ENCODE peak calls at places on chromosomes 3 and 15, in eight cellular contexts. One of them, this sample, is unnamed.

GRCh38 chr3:170911051-170911450 is 2.6 kb upstream of the EIF5A2 start:
- DNase-seq in bronchial epithelial cell: no peak
- DNase-seq in HT-29: no peak
- DNase-seq in activated T-helper 1 cell treated with Interleukin-2 at 50 U/mL for 16 hours: no peak
- DNase-seq in stimulated activated effector memory CD8-positive, alpha-beta T cell treated with anti-CD3 and anti-CD28 coated beads, Interleukin-12 subunit alpha, Interleukin-12 subunit beta, amount 100 ng/mL, for 72 hours: no peak
- DNase-seq in Caki2: no peak
- DNase-seq in activated T-cell treated with anti-CD3 and anti-CD28 coated beads, Interleukin-2, amount 50 U/mL, for 72 hours: no peak
- DNase-seq in heart left ventricle: no peak
- DNase-seq in this sample: no peak

GRCh38 chr3:52399593-52399992 is 45.3 kb downstream of the SEMA3G start:
- DNase-seq in bronchial epithelial cell: no peak
- DNase-seq in HT-29: no peak
- DNase-seq in activated T-helper 1 cell treated with Interleukin-2 at 50 U/mL for 16 hours: no peak
- DNase-seq in stimulated activated effector memory CD8-positive, alpha-beta T cell treated with anti-CD3 and anti-CD28 coated beads, Interleukin-12 subunit alpha, Interleukin-12 subunit beta, amount 100 ng/mL, for 72 hours: no peak
- DNase-seq in Caki2: no peak
- DNase-seq in activated T-cell treated with anti-CD3 and anti-CD28 coated beads, Interleukin-2, amount 50 U/mL, for 72 hours: no peak
- DNase-seq in heart left ventricle: no peak
- DNase-seq in this sample: no peak

GRCh38 chr15:74635228-74635627 is 19.6 kb downstream of the CLK3 start:
- DNase-seq in bronchial epithelial cell: peak
- DNase-seq in HT-29: peak
- DNase-seq in activated T-helper 1 cell treated with Interleukin-2 at 50 U/mL for 16 hours: peak
- DNase-seq in stimulated activated effector memory CD8-positive, alpha-beta T cell treated with anti-CD3 and anti-CD28 coated beads, Interleukin-12 subunit alpha, Interleukin-12 subunit beta, amount 100 ng/mL, for 72 hours: peak
- DNase-seq in Caki2: peak
- DNase-seq in activated T-cell treated with anti-CD3 and anti-CD28 coated beads, Interleukin-2, amount 50 U/mL, for 72 hours: peak
- DNase-seq in heart left ventricle: no peak
- DNase-seq in this sample: peak

GRCh38 chr3:46995901-46996562 is 16.6 kb downstream of the NBEAL2 start:
- DNase-seq in bronchial epithelial cell: no peak
- DNase-seq in HT-29: no peak
- DNase-seq in activated T-helper 1 cell treated with Interleukin-2 at 50 U/mL for 16 hours: no peak
- DNase-seq in stimulated activated effector memory CD8-positive, alpha-beta T cell treated with anti-CD3 and anti-CD28 coated beads, Interleukin-12 subunit alpha, Interleukin-12 subunit beta, amount 100 ng/mL, for 72 hours: no peak
- DNase-seq in Caki2: no peak
- DNase-seq in activated T-cell treated with anti-CD3 and anti-CD28 coated beads, Interleukin-2, amount 50 U/mL, for 72 hours: no peak
- DNase-seq in heart left ventricle: no peak
- DNase-seq in this sample: no peak

GRCh38 chr15:74222705-74223104 is 13.4 kb upstream of the CCDC33 start:
- DNase-seq in bronchial epithelial cell: no peak
- DNase-seq in HT-29: no peak
- DNase-seq in activated T-helper 1 cell treated with Interleukin-2 at 50 U/mL for 16 hours: no peak
- DNase-seq in stimulated activated effector memory CD8-positive, alpha-beta T cell treated with anti-CD3 and anti-CD28 coated beads, Interleukin-12 subunit alpha, Interleukin-12 subunit beta, amount 100 ng/mL, for 72 hours: no peak
- DNase-seq in Caki2: no peak
- DNase-seq in activated T-cell treated with anti-CD3 and anti-CD28 coated beads, Interleukin-2, amount 50 U/mL, for 72 hours: no peak
- DNase-seq in heart left ventricle: no peak
- DNase-seq in this sample: no peak

GRCh38 chr3:11434017-11434526 is 161.9 kb downstream of the ATG7 start:
- DNase-seq in bronchial epithelial cell: peak
- DNase-seq in HT-29: no peak
- DNase-seq in activated T-helper 1 cell treated with Interleukin-2 at 50 U/mL for 16 hours: no peak
- DNase-seq in stimulated activated effector memory CD8-positive, alpha-beta T cell treated with anti-CD3 and anti-CD28 coated beads, Interleukin-12 subunit alpha, Interleukin-12 subunit beta, amount 100 ng/mL, for 72 hours: no peak
- DNase-seq in Caki2: no peak
- DNase-seq in activated T-cell treated with anti-CD3 and anti-CD28 coated beads, Interleukin-2, amount 50 U/mL, for 72 hours: no peak
- DNase-seq in heart left ventricle: peak
- DNase-seq in this sample: no peak

GRCh38 chr3:142828703-142829304 is 60.1 kb downstream of the PCOLCE2 start:
- DNase-seq in bronchial epithelial cell: peak
- DNase-seq in HT-29: peak
- DNase-seq in activated T-helper 1 cell treated with Interleukin-2 at 50 U/mL for 16 hours: peak
- DNase-seq in stimulated activated effector memory CD8-positive, alpha-beta T cell treated with anti-CD3 and anti-CD28 coated beads, Interleukin-12 subunit alpha, Interleukin-12 subunit beta, amount 100 ng/mL, for 72 hours: peak
- DNase-seq in Caki2: peak
- DNase-seq in activated T-cell treated with anti-CD3 and anti-CD28 coated beads, Interleukin-2, amount 50 U/mL, for 72 hours: peak
- DNase-seq in heart left ventricle: peak
- DNase-seq in this sample: peak

GRCh38 chr3:16587703-16588070 is 17.5 kb downstream of the DAZL start:
- DNase-seq in bronchial epithelial cell: no peak
- DNase-seq in HT-29: no peak
- DNase-seq in activated T-helper 1 cell treated with Interleukin-2 at 50 U/mL for 16 hours: no peak
- DNase-seq in stimulated activated effector memory CD8-positive, alpha-beta T cell treated with anti-CD3 and anti-CD28 coated beads, Interleukin-12 subunit alpha, Interleukin-12 subunit beta, amount 100 ng/mL, for 72 hours: no peak
- DNase-seq in Caki2: no peak
- DNase-seq in activated T-cell treated with anti-CD3 and anti-CD28 coated beads, Interleukin-2, amount 50 U/mL, for 72 hours: no peak
- DNase-seq in heart left ventricle: no peak
- DNase-seq in this sample: no peak

GRCh38 chr3:116444819-116445290 is 432 bp downstream of the LSAMP start:
- DNase-seq in bronchial epithelial cell: no peak
- DNase-seq in HT-29: no peak
- DNase-seq in activated T-helper 1 cell treated with Interleukin-2 at 50 U/mL for 16 hours: no peak
- DNase-seq in stimulated activated effector memory CD8-positive, alpha-beta T cell treated with anti-CD3 and anti-CD28 coated beads, Interleukin-12 subunit alpha, Interleukin-12 subunit beta, amount 100 ng/mL, for 72 hours: no peak
- DNase-seq in Caki2: no peak
- DNase-seq in activated T-cell treated with anti-CD3 and anti-CD28 coated beads, Interleukin-2, amount 50 U/mL, for 72 hours: no peak
- DNase-seq in heart left ventricle: no peak
- DNase-seq in this sample: no peak

GRCh38 chr3:3200632-3201212 is 21.2 kb upstream of the CRBN start:
- DNase-seq in bronchial epithelial cell: peak
- DNase-seq in HT-29: peak
- DNase-seq in activated T-helper 1 cell treated with Interleukin-2 at 50 U/mL for 16 hours: no peak
- DNase-seq in stimulated activated effector memory CD8-positive, alpha-beta T cell treated with anti-CD3 and anti-CD28 coated beads, Interleukin-12 subunit alpha, Interleukin-12 subunit beta, amount 100 ng/mL, for 72 hours: no peak
- DNase-seq in Caki2: peak
- DNase-seq in activated T-cell treated with anti-CD3 and anti-CD28 coated beads, Interleukin-2, amount 50 U/mL, for 72 hours: peak
- DNase-seq in heart left ventricle: no peak
- DNase-seq in this sample: peak

GRCh38 chr15:88956263-88956662 is 43.1 kb upstream of the MFGE8 start:
- DNase-seq in bronchial epithelial cell: no peak
- DNase-seq in HT-29: no peak
- DNase-seq in activated T-helper 1 cell treated with Interleukin-2 at 50 U/mL for 16 hours: no peak
- DNase-seq in stimulated activated effector memory CD8-positive, alpha-beta T cell treated with anti-CD3 and anti-CD28 coated beads, Interleukin-12 subunit alpha, Interleukin-12 subunit beta, amount 100 ng/mL, for 72 hours: no peak
- DNase-seq in Caki2: no peak
- DNase-seq in activated T-cell treated with anti-CD3 and anti-CD28 coated beads, Interleukin-2, amount 50 U/mL, for 72 hours: no peak
- DNase-seq in heart left ventricle: no peak
- DNase-seq in this sample: no peak

GRCh38 chr3:177005718-177006405 is 191.4 kb downstream of the TBL1XR1 start:
- DNase-seq in bronchial epithelial cell: no peak
- DNase-seq in HT-29: no peak
- DNase-seq in activated T-helper 1 cell treated with Interleukin-2 at 50 U/mL for 16 hours: no peak
- DNase-seq in stimulated activated effector memory CD8-positive, alpha-beta T cell treated with anti-CD3 and anti-CD28 coated beads, Interleukin-12 subunit alpha, Interleukin-12 subunit beta, amount 100 ng/mL, for 72 hours: no peak
- DNase-seq in Caki2: no peak
- DNase-seq in activated T-cell treated with anti-CD3 and anti-CD28 coated beads, Interleukin-2, amount 50 U/mL, for 72 hours: no peak
- DNase-seq in heart left ventricle: no peak
- DNase-seq in this sample: no peak

GRCh38 chr15:64337761-64338160 is 18.2 kb downstream of the CSNK1G1 start:
- DNase-seq in bronchial epithelial cell: peak
- DNase-seq in HT-29: no peak
- DNase-seq in activated T-helper 1 cell treated with Interleukin-2 at 50 U/mL for 16 hours: no peak
- DNase-seq in stimulated activated effector memory CD8-positive, alpha-beta T cell treated with anti-CD3 and anti-CD28 coated beads, Interleukin-12 subunit alpha, Interleukin-12 subunit beta, amount 100 ng/mL, for 72 hours: no peak
- DNase-seq in Caki2: no peak
- DNase-seq in activated T-cell treated with anti-CD3 and anti-CD28 coated beads, Interleukin-2, amount 50 U/mL, for 72 hours: no peak
- DNase-seq in heart left ventricle: no peak
- DNase-seq in this sample: no peak

GRCh38 chr15:86004061-86004460 is 75.6 kb upstream of the AGBL1 start:
- DNase-seq in bronchial epithelial cell: no peak
- DNase-seq in HT-29: no peak
- DNase-seq in activated T-helper 1 cell treated with Interleukin-2 at 50 U/mL for 16 hours: no peak
- DNase-seq in stimulated activated effector memory CD8-positive, alpha-beta T cell treated with anti-CD3 and anti-CD28 coated beads, Interleukin-12 subunit alpha, Interleukin-12 subunit beta, amount 100 ng/mL, for 72 hours: no peak
- DNase-seq in Caki2: no peak
- DNase-seq in activated T-cell treated with anti-CD3 and anti-CD28 coated beads, Interleukin-2, amount 50 U/mL, for 72 hours: no peak
- DNase-seq in heart left ventricle: no peak
- DNase-seq in this sample: no peak

GRCh38 chr3:32283304-32283703 is 44.8 kb downstream of the CMTM8 start:
- DNase-seq in bronchial epithelial cell: no peak
- DNase-seq in HT-29: no peak
- DNase-seq in activated T-helper 1 cell treated with Interleukin-2 at 50 U/mL for 16 hours: no peak
- DNase-seq in stimulated activated effector memory CD8-positive, alpha-beta T cell treated with anti-CD3 and anti-CD28 coated beads, Interleukin-12 subunit alpha, Interleukin-12 subunit beta, amount 100 ng/mL, for 72 hours: no peak
- DNase-seq in Caki2: no peak
- DNase-seq in activated T-cell treated with anti-CD3 and anti-CD28 coated beads, Interleukin-2, amount 50 U/mL, for 72 hours: no peak
- DNase-seq in heart left ventricle: peak
- DNase-seq in this sample: peak

GRCh38 chr3:174862666-174863065 is 3.5 kb downstream of the NAALADL2 start:
- DNase-seq in bronchial epithelial cell: no peak
- DNase-seq in HT-29: no peak
- DNase-seq in activated T-helper 1 cell treated with Interleukin-2 at 50 U/mL for 16 hours: no peak
- DNase-seq in stimulated activated effector memory CD8-positive, alpha-beta T cell treated with anti-CD3 and anti-CD28 coated beads, Interleukin-12 subunit alpha, Interleukin-12 subunit beta, amount 100 ng/mL, for 72 hours: no peak
- DNase-seq in Caki2: no peak
- DNase-seq in activated T-cell treated with anti-CD3 and anti-CD28 coated beads, Interleukin-2, amount 50 U/mL, for 72 hours: no peak
- DNase-seq in heart left ventricle: no peak
- DNase-seq in this sample: no peak

GRCh38 chr3:25527796-25528195 is 99.7 kb downstream of the RARB start:
- DNase-seq in bronchial epithelial cell: no peak
- DNase-seq in HT-29: no peak
- DNase-seq in activated T-helper 1 cell treated with Interleukin-2 at 50 U/mL for 16 hours: no peak
- DNase-seq in stimulated activated effector memory CD8-positive, alpha-beta T cell treated with anti-CD3 and anti-CD28 coated beads, Interleukin-12 subunit alpha, Interleukin-12 subunit beta, amount 100 ng/mL, for 72 hours: no peak
- DNase-seq in Caki2: no peak
- DNase-seq in activated T-cell treated with anti-CD3 and anti-CD28 coated beads, Interleukin-2, amount 50 U/mL, for 72 hours: no peak
- DNase-seq in heart left ventricle: no peak
- DNase-seq in this sample: no peak

GRCh38 chr15:97171556-97171955 is 788.9 kb upstream of the ARRDC4 start:
- DNase-seq in bronchial epithelial cell: no peak
- DNase-seq in HT-29: no peak
- DNase-seq in activated T-helper 1 cell treated with Interleukin-2 at 50 U/mL for 16 hours: no peak
- DNase-seq in stimulated activated effector memory CD8-positive, alpha-beta T cell treated with anti-CD3 and anti-CD28 coated beads, Interleukin-12 subunit alpha, Interleukin-12 subunit beta, amount 100 ng/mL, for 72 hours: no peak
- DNase-seq in Caki2: no peak
- DNase-seq in activated T-cell treated with anti-CD3 and anti-CD28 coated beads, Interleukin-2, amount 50 U/mL, for 72 hours: no peak
- DNase-seq in heart left ventricle: no peak
- DNase-seq in this sample: no peak

GRCh38 chr15:39165026-39165706 is 415.7 kb upstream of the THBS1 start:
- DNase-seq in bronchial epithelial cell: no peak
- DNase-seq in HT-29: no peak
- DNase-seq in activated T-helper 1 cell treated with Interleukin-2 at 50 U/mL for 16 hours: no peak
- DNase-seq in stimulated activated effector memory CD8-positive, alpha-beta T cell treated with anti-CD3 and anti-CD28 coated beads, Interleukin-12 subunit alpha, Interleukin-12 subunit beta, amount 100 ng/mL, for 72 hours: no peak
- DNase-seq in Caki2: no peak
- DNase-seq in activated T-cell treated with anti-CD3 and anti-CD28 coated beads, Interleukin-2, amount 50 U/mL, for 72 hours: no peak
- DNase-seq in heart left ventricle: no peak
- DNase-seq in this sample: no peak

GRCh38 chr3:99919694-99920093 is 102.0 kb downstream of the CMSS1 start:
- DNase-seq in bronchial epithelial cell: no peak
- DNase-seq in HT-29: no peak
- DNase-seq in activated T-helper 1 cell treated with Interleukin-2 at 50 U/mL for 16 hours: no peak
- DNase-seq in stimulated activated effector memory CD8-positive, alpha-beta T cell treated with anti-CD3 and anti-CD28 coated beads, Interleukin-12 subunit alpha, Interleukin-12 subunit beta, amount 100 ng/mL, for 72 hours: no peak
- DNase-seq in Caki2: no peak
- DNase-seq in activated T-cell treated with anti-CD3 and anti-CD28 coated beads, Interleukin-2, amount 50 U/mL, for 72 hours: no peak
- DNase-seq in heart left ventricle: no peak
- DNase-seq in this sample: no peak

GRCh38 chr3:170553788-170554620 is 31.9 kb downstream of the SLC7A14 start:
- DNase-seq in bronchial epithelial cell: no peak
- DNase-seq in HT-29: no peak
- DNase-seq in activated T-helper 1 cell treated with Interleukin-2 at 50 U/mL for 16 hours: no peak
- DNase-seq in stimulated activated effector memory CD8-positive, alpha-beta T cell treated with anti-CD3 and anti-CD28 coated beads, Interleukin-12 subunit alpha, Interleukin-12 subunit beta, amount 100 ng/mL, for 72 hours: no peak
- DNase-seq in Caki2: no peak
- DNase-seq in activated T-cell treated with anti-CD3 and anti-CD28 coated beads, Interleukin-2, amount 50 U/mL, for 72 hours: no peak
- DNase-seq in heart left ventricle: no peak
- DNase-seq in this sample: no peak

GRCh38 chr3:156638271-156638670 is 36.1 kb upstream of the TIPARP start:
- DNase-seq in bronchial epithelial cell: no peak
- DNase-seq in HT-29: peak
- DNase-seq in activated T-helper 1 cell treated with Interleukin-2 at 50 U/mL for 16 hours: no peak
- DNase-seq in stimulated activated effector memory CD8-positive, alpha-beta T cell treated with anti-CD3 and anti-CD28 coated beads, Interleukin-12 subunit alpha, Interleukin-12 subunit beta, amount 100 ng/mL, for 72 hours: no peak
- DNase-seq in Caki2: no peak
- DNase-seq in activated T-cell treated with anti-CD3 and anti-CD28 coated beads, Interleukin-2, amount 50 U/mL, for 72 hours: no peak
- DNase-seq in heart left ventricle: no peak
- DNase-seq in this sample: no peak

GRCh38 chr15:75309711-75310110 is 26.2 kb upstream of the COMMD4 start:
- DNase-seq in bronchial epithelial cell: no peak
- DNase-seq in HT-29: no peak
- DNase-seq in activated T-helper 1 cell treated with Interleukin-2 at 50 U/mL for 16 hours: no peak
- DNase-seq in stimulated activated effector memory CD8-positive, alpha-beta T cell treated with anti-CD3 and anti-CD28 coated beads, Interleukin-12 subunit alpha, Interleukin-12 subunit beta, amount 100 ng/mL, for 72 hours: no peak
- DNase-seq in Caki2: no peak
- DNase-seq in activated T-cell treated with anti-CD3 and anti-CD28 coated beads, Interleukin-2, amount 50 U/mL, for 72 hours: no peak
- DNase-seq in heart left ventricle: no peak
- DNase-seq in this sample: no peak

GRCh38 chr3:184117649-184118048 is 17.5 kb upstream of the EIF2B5 start:
- DNase-seq in bronchial epithelial cell: peak
- DNase-seq in HT-29: peak
- DNase-seq in activated T-helper 1 cell treated with Interleukin-2 at 50 U/mL for 16 hours: no peak
- DNase-seq in stimulated activated effector memory CD8-positive, alpha-beta T cell treated with anti-CD3 and anti-CD28 coated beads, Interleukin-12 subunit alpha, Interleukin-12 subunit beta, amount 100 ng/mL, for 72 hours: no peak
- DNase-seq in Caki2: no peak
- DNase-seq in activated T-cell treated with anti-CD3 and anti-CD28 coated beads, Interleukin-2, amount 50 U/mL, for 72 hours: no peak
- DNase-seq in heart left ventricle: no peak
- DNase-seq in this sample: no peak

GRCh38 chr15:37199546-37199945 is 99.2 kb upstream of the MEIS2 start:
- DNase-seq in bronchial epithelial cell: no peak
- DNase-seq in HT-29: no peak
- DNase-seq in activated T-helper 1 cell treated with Interleukin-2 at 50 U/mL for 16 hours: no peak
- DNase-seq in stimulated activated effector memory CD8-positive, alpha-beta T cell treated with anti-CD3 and anti-CD28 coated beads, Interleukin-12 subunit alpha, Interleukin-12 subunit beta, amount 100 ng/mL, for 72 hours: no peak
- DNase-seq in Caki2: no peak
- DNase-seq in activated T-cell treated with anti-CD3 and anti-CD28 coated beads, Interleukin-2, amount 50 U/mL, for 72 hours: no peak
- DNase-seq in heart left ventricle: no peak
- DNase-seq in this sample: no peak

GRCh38 chr3:50177346-50177745 is 14.1 kb upstream of the GNAT1 start:
- DNase-seq in bronchial epithelial cell: no peak
- DNase-seq in HT-29: no peak
- DNase-seq in activated T-helper 1 cell treated with Interleukin-2 at 50 U/mL for 16 hours: no peak
- DNase-seq in stimulated activated effector memory CD8-positive, alpha-beta T cell treated with anti-CD3 and anti-CD28 coated beads, Interleukin-12 subunit alpha, Interleukin-12 subunit beta, amount 100 ng/mL, for 72 hours: no peak
- DNase-seq in Caki2: no peak
- DNase-seq in activated T-cell treated with anti-CD3 and anti-CD28 coated beads, Interleukin-2, amount 50 U/mL, for 72 hours: no peak
- DNase-seq in heart left ventricle: no peak
- DNase-seq in this sample: no peak

GRCh38 chr15:70625438-70625837 is 137.9 kb downstream of the UACA start:
- DNase-seq in bronchial epithelial cell: no peak
- DNase-seq in HT-29: no peak
- DNase-seq in activated T-helper 1 cell treated with Interleukin-2 at 50 U/mL for 16 hours: no peak
- DNase-seq in stimulated activated effector memory CD8-positive, alpha-beta T cell treated with anti-CD3 and anti-CD28 coated beads, Interleukin-12 subunit alpha, Interleukin-12 subunit beta, amount 100 ng/mL, for 72 hours: no peak
- DNase-seq in Caki2: no peak
- DNase-seq in activated T-cell treated with anti-CD3 and anti-CD28 coated beads, Interleukin-2, amount 50 U/mL, for 72 hours: no peak
- DNase-seq in heart left ventricle: no peak
- DNase-seq in this sample: no peak

GRCh38 chr15:94259121-94259776 is 27.9 kb downstream of the MCTP2 start:
- DNase-seq in bronchial epithelial cell: peak
- DNase-seq in HT-29: no peak
- DNase-seq in activated T-helper 1 cell treated with Interleukin-2 at 50 U/mL for 16 hours: no peak
- DNase-seq in stimulated activated effector memory CD8-positive, alpha-beta T cell treated with anti-CD3 and anti-CD28 coated beads, Interleukin-12 subunit alpha, Interleukin-12 subunit beta, amount 100 ng/mL, for 72 hours: no peak
- DNase-seq in Caki2: no peak
- DNase-seq in activated T-cell treated with anti-CD3 and anti-CD28 coated beads, Interleukin-2, amount 50 U/mL, for 72 hours: no peak
- DNase-seq in heart left ventricle: no peak
- DNase-seq in this sample: no peak

GRCh38 chr3:125512135-125512920 is 7.7 kb downstream of the SNX4 start:
- DNase-seq in bronchial epithelial cell: peak
- DNase-seq in HT-29: peak
- DNase-seq in activated T-helper 1 cell treated with Interleukin-2 at 50 U/mL for 16 hours: no peak
- DNase-seq in stimulated activated effector memory CD8-positive, alpha-beta T cell treated with anti-CD3 and anti-CD28 coated beads, Interleukin-12 subunit alpha, Interleukin-12 subunit beta, amount 100 ng/mL, for 72 hours: peak
- DNase-seq in Caki2: no peak
- DNase-seq in activated T-cell treated with anti-CD3 and anti-CD28 coated beads, Interleukin-2, amount 50 U/mL, for 72 hours: peak
- DNase-seq in heart left ventricle: no peak
- DNase-seq in this sample: no peak

GRCh38 chr3:22386107-22386506 is 635.1 kb upstream of the ZNF385D start:
- DNase-seq in bronchial epithelial cell: no peak
- DNase-seq in HT-29: no peak
- DNase-seq in activated T-helper 1 cell treated with Interleukin-2 at 50 U/mL for 16 hours: no peak
- DNase-seq in stimulated activated effector memory CD8-positive, alpha-beta T cell treated with anti-CD3 and anti-CD28 coated beads, Interleukin-12 subunit alpha, Interleukin-12 subunit beta, amount 100 ng/mL, for 72 hours: no peak
- DNase-seq in Caki2: no peak
- DNase-seq in activated T-cell treated with anti-CD3 and anti-CD28 coated beads, Interleukin-2, amount 50 U/mL, for 72 hours: no peak
- DNase-seq in heart left ventricle: no peak
- DNase-seq in this sample: no peak

GRCh38 chr15:90561344-90562244 is 31.9 kb downstream of the CRTC3 start:
- DNase-seq in bronchial epithelial cell: no peak
- DNase-seq in HT-29: no peak
- DNase-seq in activated T-helper 1 cell treated with Interleukin-2 at 50 U/mL for 16 hours: no peak
- DNase-seq in stimulated activated effector memory CD8-positive, alpha-beta T cell treated with anti-CD3 and anti-CD28 coated beads, Interleukin-12 subunit alpha, Interleukin-12 subunit beta, amount 100 ng/mL, for 72 hours: no peak
- DNase-seq in Caki2: no peak
- DNase-seq in activated T-cell treated with anti-CD3 and anti-CD28 coated beads, Interleukin-2, amount 50 U/mL, for 72 hours: peak
- DNase-seq in heart left ventricle: no peak
- DNase-seq in this sample: no peak

GRCh38 chr15:76340198-76340801 is 3.7 kb downstream of the ISL2 start:
- DNase-seq in bronchial epithelial cell: no peak
- DNase-seq in HT-29: peak
- DNase-seq in activated T-helper 1 cell treated with Interleukin-2 at 50 U/mL for 16 hours: no peak
- DNase-seq in stimulated activated effector memory CD8-positive, alpha-beta T cell treated with anti-CD3 and anti-CD28 coated beads, Interleukin-12 subunit alpha, Interleukin-12 subunit beta, amount 100 ng/mL, for 72 hours: no peak
- DNase-seq in Caki2: no peak
- DNase-seq in activated T-cell treated with anti-CD3 and anti-CD28 coated beads, Interleukin-2, amount 50 U/mL, for 72 hours: peak
- DNase-seq in heart left ventricle: no peak
- DNase-seq in this sample: peak

GRCh38 chr3:26084629-26085028 is 294.7 kb downstream of the OXSM start:
- DNase-seq in bronchial epithelial cell: no peak
- DNase-seq in HT-29: no peak
- DNase-seq in activated T-helper 1 cell treated with Interleukin-2 at 50 U/mL for 16 hours: no peak
- DNase-seq in stimulated activated effector memory CD8-positive, alpha-beta T cell treated with anti-CD3 and anti-CD28 coated beads, Interleukin-12 subunit alpha, Interleukin-12 subunit beta, amount 100 ng/mL, for 72 hours: no peak
- DNase-seq in Caki2: no peak
- DNase-seq in activated T-cell treated with anti-CD3 and anti-CD28 coated beads, Interleukin-2, amount 50 U/mL, for 72 hours: no peak
- DNase-seq in heart left ventricle: no peak
- DNase-seq in this sample: no peak

GRCh38 chr3:22939349-22939748 is 263.8 kb upstream of the UBE2E2 start:
- DNase-seq in bronchial epithelial cell: peak
- DNase-seq in HT-29: no peak
- DNase-seq in activated T-helper 1 cell treated with Interleukin-2 at 50 U/mL for 16 hours: no peak
- DNase-seq in stimulated activated effector memory CD8-positive, alpha-beta T cell treated with anti-CD3 and anti-CD28 coated beads, Interleukin-12 subunit alpha, Interleukin-12 subunit beta, amount 100 ng/mL, for 72 hours: no peak
- DNase-seq in Caki2: no peak
- DNase-seq in activated T-cell treated with anti-CD3 and anti-CD28 coated beads, Interleukin-2, amount 50 U/mL, for 72 hours: no peak
- DNase-seq in heart left ventricle: no peak
- DNase-seq in this sample: no peak